ENCODE peak calls at places on chromosomes 5 and 9, in ten cellular contexts. One of them, this sample, is unnamed.

GRCh38 chr9:85040141-85040540 is 370.6 kb downstream of the NTRK2 start:
- DNase-seq in GM12865: no peak
- DNase-seq in fibroblast of lung: no peak
- DNase-seq in GM06990: no peak
- DNase-seq in Peyer's patch: no peak
- DNase-seq in ovary: no peak
- DNase-seq in AG10803: no peak
- DNase-seq in Panc1: no peak
- DNase-seq in fibroblast of the aortic adventitia: no peak
- DNase-seq in fibroblast of pulmonary artery: no peak
- DNase-seq in this sample: no peak

GRCh38 chr9:115649991-115650472 is 503.6 kb upstream of the PAPPA start:
- DNase-seq in GM12865: no peak
- DNase-seq in fibroblast of lung: peak; percentile 99
- DNase-seq in GM06990: no peak
- DNase-seq in Peyer's patch: no peak
- DNase-seq in ovary: no peak
- DNase-seq in AG10803: peak; percentile 91
- DNase-seq in Panc1: no peak
- DNase-seq in fibroblast of the aortic adventitia: peak; percentile 97
- DNase-seq in fibroblast of pulmonary artery: peak; percentile 99
- DNase-seq in this sample: peak; percentile 96

GRCh38 chr9:134698587-134699342 is 57.2 kb downstream of the COL5A1 start:
- DNase-seq in GM12865: peak; percentile 61
- DNase-seq in fibroblast of lung: peak; percentile 41
- DNase-seq in GM06990: peak; percentile 37
- DNase-seq in Peyer's patch: peak; percentile 71
- DNase-seq in ovary: peak; percentile 84
- DNase-seq in AG10803: peak; percentile 39
- DNase-seq in Panc1: peak; percentile 28
- DNase-seq in fibroblast of the aortic adventitia: peak; percentile 47
- DNase-seq in fibroblast of pulmonary artery: peak; percentile 55
- DNase-seq in this sample: peak; percentile 45

GRCh38 chr5:30605693-30606268 is 587.7 kb upstream of the CDH6 start:
- DNase-seq in GM12865: no peak
- DNase-seq in fibroblast of lung: no peak
- DNase-seq in GM06990: no peak
- DNase-seq in Peyer's patch: no peak
- DNase-seq in ovary: no peak
- DNase-seq in AG10803: no peak
- DNase-seq in Panc1: no peak
- DNase-seq in fibroblast of the aortic adventitia: no peak
- DNase-seq in fibroblast of pulmonary artery: no peak
- DNase-seq in this sample: no peak

GRCh38 chr5:168042284-168043080 is 249.0 kb upstream of the WWC1 start:
- DNase-seq in GM12865: no peak
- DNase-seq in fibroblast of lung: no peak
- DNase-seq in GM06990: no peak
- DNase-seq in Peyer's patch: no peak
- DNase-seq in ovary: no peak
- DNase-seq in AG10803: no peak
- DNase-seq in Panc1: no peak
- DNase-seq in fibroblast of the aortic adventitia: no peak
- DNase-seq in fibroblast of pulmonary artery: no peak
- DNase-seq in this sample: no peak

GRCh38 chr9:14303526-14303925 is 10.4 kb downstream of the NFIB start:
- DNase-seq in GM12865: no peak
- DNase-seq in fibroblast of lung: no peak
- DNase-seq in GM06990: no peak
- DNase-seq in Peyer's patch: no peak
- DNase-seq in ovary: no peak
- DNase-seq in AG10803: no peak
- DNase-seq in Panc1: no peak
- DNase-seq in fibroblast of the aortic adventitia: no peak
- DNase-seq in fibroblast of pulmonary artery: no peak
- DNase-seq in this sample: no peak

GRCh38 chr9:137143459-137143858 is 4.5 kb downstream of the GRIN1 start:
- DNase-seq in GM12865: no peak
- DNase-seq in fibroblast of lung: no peak
- DNase-seq in GM06990: peak; percentile 6
- DNase-seq in Peyer's patch: no peak
- DNase-seq in ovary: no peak
- DNase-seq in AG10803: no peak
- DNase-seq in Panc1: no peak
- DNase-seq in fibroblast of the aortic adventitia: no peak
- DNase-seq in fibroblast of pulmonary artery: no peak
- DNase-seq in this sample: no peak

GRCh38 chr9:132795511-132796303 is 82.4 kb downstream of the AK8 start:
- DNase-seq in GM12865: no peak
- DNase-seq in fibroblast of lung: no peak
- DNase-seq in GM06990: no peak
- DNase-seq in Peyer's patch: no peak
- DNase-seq in ovary: no peak
- DNase-seq in AG10803: no peak
- DNase-seq in Panc1: no peak
- DNase-seq in fibroblast of the aortic adventitia: no peak
- DNase-seq in fibroblast of pulmonary artery: no peak
- DNase-seq in this sample: no peak

GRCh38 chr9:98899399-98900056 is 44.2 kb upstream of the COL15A1 start:
- DNase-seq in GM12865: peak; percentile 18
- DNase-seq in fibroblast of lung: peak; percentile 86
- DNase-seq in GM06990: no peak
- DNase-seq in Peyer's patch: no peak
- DNase-seq in ovary: no peak
- DNase-seq in AG10803: peak; percentile 92
- DNase-seq in Panc1: no peak
- DNase-seq in fibroblast of the aortic adventitia: peak; percentile 82
- DNase-seq in fibroblast of pulmonary artery: peak; percentile 83
- DNase-seq in this sample: peak; percentile 79

GRCh38 chr5:58849995-58850667 is 267.3 kb downstream of the RAB3C start:
- DNase-seq in GM12865: peak; percentile 21
- DNase-seq in fibroblast of lung: peak; percentile 57
- DNase-seq in GM06990: no peak
- DNase-seq in Peyer's patch: no peak
- DNase-seq in ovary: no peak
- DNase-seq in AG10803: peak; percentile 12
- DNase-seq in Panc1: peak; percentile 10
- DNase-seq in fibroblast of the aortic adventitia: peak; percentile 47
- DNase-seq in fibroblast of pulmonary artery: peak; percentile 64
- DNase-seq in this sample: peak; percentile 28

GRCh38 chr9:38277601-38278200 is 114.8 kb upstream of the ALDH1B1 start:
- DNase-seq in GM12865: no peak
- DNase-seq in fibroblast of lung: no peak
- DNase-seq in GM06990: no peak
- DNase-seq in Peyer's patch: no peak
- DNase-seq in ovary: no peak
- DNase-seq in AG10803: no peak
- DNase-seq in Panc1: no peak
- DNase-seq in fibroblast of the aortic adventitia: no peak
- DNase-seq in fibroblast of pulmonary artery: no peak
- DNase-seq in this sample: no peak

GRCh38 chr5:135072357-135073247 is 38.6 kb upstream of the PITX1 start:
- DNase-seq in GM12865: no peak
- DNase-seq in fibroblast of lung: no peak
- DNase-seq in GM06990: no peak
- DNase-seq in Peyer's patch: peak; percentile 29
- DNase-seq in ovary: no peak
- DNase-seq in AG10803: no peak
- DNase-seq in Panc1: no peak
- DNase-seq in fibroblast of the aortic adventitia: no peak
- DNase-seq in fibroblast of pulmonary artery: no peak
- DNase-seq in this sample: no peak

GRCh38 chr9:96884443-96884842 is 30.1 kb upstream of the ZNF782 start:
- DNase-seq in GM12865: no peak
- DNase-seq in fibroblast of lung: peak; percentile 44
- DNase-seq in GM06990: no peak
- DNase-seq in Peyer's patch: no peak
- DNase-seq in ovary: no peak
- DNase-seq in AG10803: peak; percentile 61
- DNase-seq in Panc1: peak; percentile 45
- DNase-seq in fibroblast of the aortic adventitia: peak; percentile 32
- DNase-seq in fibroblast of pulmonary artery: peak; percentile 35
- DNase-seq in this sample: peak; percentile 51

GRCh38 chr5:57277085-57277484 is 103.2 kb downstream of the GPBP1 start:
- DNase-seq in GM12865: peak; percentile 21
- DNase-seq in fibroblast of lung: peak; percentile 60
- DNase-seq in GM06990: no peak
- DNase-seq in Peyer's patch: no peak
- DNase-seq in ovary: no peak
- DNase-seq in AG10803: peak; percentile 23
- DNase-seq in Panc1: no peak
- DNase-seq in fibroblast of the aortic adventitia: peak; percentile 69
- DNase-seq in fibroblast of pulmonary artery: peak; percentile 68
- DNase-seq in this sample: peak; percentile 36

GRCh38 chr5:127440831-127441230 is 76.6 kb upstream of the PRRC1 start:
- DNase-seq in GM12865: no peak
- DNase-seq in fibroblast of lung: no peak
- DNase-seq in GM06990: no peak
- DNase-seq in Peyer's patch: no peak
- DNase-seq in ovary: no peak
- DNase-seq in AG10803: no peak
- DNase-seq in Panc1: no peak
- DNase-seq in fibroblast of the aortic adventitia: no peak
- DNase-seq in fibroblast of pulmonary artery: no peak
- DNase-seq in this sample: peak; percentile 55

GRCh38 chr9:98972641-98973545 is 29.2 kb downstream of the COL15A1 start:
- DNase-seq in GM12865: no peak
- DNase-seq in fibroblast of lung: no peak
- DNase-seq in GM06990: no peak
- DNase-seq in Peyer's patch: no peak
- DNase-seq in ovary: peak; percentile 11
- DNase-seq in AG10803: no peak
- DNase-seq in Panc1: no peak
- DNase-seq in fibroblast of the aortic adventitia: no peak
- DNase-seq in fibroblast of pulmonary artery: no peak
- DNase-seq in this sample: no peak

GRCh38 chr9:102499468-102499867 is 495.7 kb upstream of the CYLC2 start:
- DNase-seq in GM12865: peak; percentile 76
- DNase-seq in fibroblast of lung: no peak
- DNase-seq in GM06990: no peak
- DNase-seq in Peyer's patch: no peak
- DNase-seq in ovary: no peak
- DNase-seq in AG10803: no peak
- DNase-seq in Panc1: no peak
- DNase-seq in fibroblast of the aortic adventitia: no peak
- DNase-seq in fibroblast of pulmonary artery: peak; percentile 21
- DNase-seq in this sample: no peak

GRCh38 chr9:88179080-88179521 is 40.8 kb upstream of the SPATA31C2 start:
- DNase-seq in GM12865: no peak
- DNase-seq in fibroblast of lung: no peak
- DNase-seq in GM06990: no peak
- DNase-seq in Peyer's patch: peak; percentile 53
- DNase-seq in ovary: no peak
- DNase-seq in AG10803: no peak
- DNase-seq in Panc1: no peak
- DNase-seq in fibroblast of the aortic adventitia: no peak
- DNase-seq in fibroblast of pulmonary artery: no peak
- DNase-seq in this sample: no peak

GRCh38 chr9:95506692-95507455 is 9.9 kb downstream of the PTCH1 start:
- DNase-seq in GM12865: peak; percentile 50
- DNase-seq in fibroblast of lung: peak; percentile 61
- DNase-seq in GM06990: peak; percentile 37
- DNase-seq in Peyer's patch: peak; percentile 71
- DNase-seq in ovary: peak; percentile 74
- DNase-seq in AG10803: peak; percentile 68
- DNase-seq in Panc1: no peak
- DNase-seq in fibroblast of the aortic adventitia: no peak
- DNase-seq in fibroblast of pulmonary artery: peak; percentile 76
- DNase-seq in this sample: peak; percentile 73
- TF ChIP-seq CTCF in GM12865: no peak
- TF ChIP-seq CTCF in fibroblast of lung: no peak
- TF ChIP-seq CTCF in GM06990: no peak
- TF ChIP-seq CTCF in Peyer's patch: no peak
- TF ChIP-seq CTCF in ovary: no peak
- TF ChIP-seq CTCF in AG10803: no peak
- TF ChIP-seq CTCF in Panc1: no peak
- TF ChIP-seq CTCF in fibroblast of the aortic adventitia: no peak
- TF ChIP-seq CTCF in fibroblast of pulmonary artery: no peak
- TF ChIP-seq CTCF in this sample: no peak

GRCh38 chr5:138573223-138573622 is 2.0 kb downstream of the HSPA9 start:
- DNase-seq in GM12865: no peak
- DNase-seq in fibroblast of lung: no peak
- DNase-seq in GM06990: no peak
- DNase-seq in Peyer's patch: no peak
- DNase-seq in ovary: no peak
- DNase-seq in AG10803: no peak
- DNase-seq in Panc1: no peak
- DNase-seq in fibroblast of the aortic adventitia: no peak
- DNase-seq in fibroblast of pulmonary artery: no peak
- DNase-seq in this sample: no peak
- H3K4me3 ChIP-seq in GM12865: no peak overlapping the region
- H3K4me3 ChIP-seq in fibroblast of lung: no peak overlapping the region
- H3K4me3 ChIP-seq in GM06990: no peak overlapping the region
- H3K4me3 ChIP-seq in Peyer's patch: no peak overlapping the region
- H3K4me3 ChIP-seq in ovary: no peak overlapping the region
- H3K4me3 ChIP-seq in AG10803: no peak overlapping the region
- H3K4me3 ChIP-seq in Panc1: peak overlapping the region; percentile 93
- H3K4me3 ChIP-seq in fibroblast of the aortic adventitia: no peak overlapping the region
- H3K4me3 ChIP-seq in fibroblast of pulmonary artery: no peak overlapping the region
- H3K4me3 ChIP-seq in this sample: no peak overlapping the region

DNA sequence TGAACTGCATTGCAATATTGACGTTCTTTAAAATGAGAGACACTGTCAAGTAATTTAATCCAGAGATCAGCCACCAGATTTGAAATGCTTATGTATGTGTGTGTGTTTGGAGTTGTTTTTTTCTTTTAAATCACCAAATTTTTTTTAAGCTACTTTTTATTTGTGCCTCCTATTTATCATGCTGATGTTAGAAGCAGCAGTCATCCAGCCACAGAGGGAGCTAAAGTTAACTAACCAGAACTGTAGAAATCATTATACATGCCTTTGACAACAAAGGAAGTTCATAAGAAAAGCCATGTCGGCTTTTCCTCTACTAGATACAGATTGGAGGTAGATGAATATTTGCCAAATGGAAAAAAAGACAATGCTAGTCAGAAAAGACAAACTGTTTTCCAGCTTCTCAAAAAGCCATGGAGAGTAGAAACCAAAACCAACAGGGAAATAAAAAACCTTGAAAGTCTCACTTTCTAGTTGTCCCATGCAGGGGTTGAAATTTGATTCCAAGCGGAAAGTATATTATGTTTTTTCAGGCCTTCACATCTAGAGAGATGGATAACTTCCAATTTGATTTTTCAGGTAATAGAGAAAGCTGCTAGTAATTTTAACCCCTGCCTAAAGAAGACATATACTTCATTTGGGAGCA is 4.5 kb downstream of the PURA start:
- DNase-seq in GM12865: no peak
- DNase-seq in fibroblast of lung: no peak
- DNase-seq in GM06990: no peak
- DNase-seq in Peyer's patch: no peak
- DNase-seq in ovary: no peak
- DNase-seq in AG10803: peak; percentile 18
- DNase-seq in Panc1: no peak
- DNase-seq in fibroblast of the aortic adventitia: no peak
- DNase-seq in fibroblast of pulmonary artery: no peak
- DNase-seq in this sample: no peak
- TF ChIP-seq CTCF in GM12865: no peak
- TF ChIP-seq CTCF in fibroblast of lung: no peak
- TF ChIP-seq CTCF in GM06990: peak; percentile 7
- TF ChIP-seq CTCF in Peyer's patch: no peak
- TF ChIP-seq CTCF in ovary: no peak
- TF ChIP-seq CTCF in AG10803: peak; percentile 14
- TF ChIP-seq CTCF in Panc1: peak; percentile 34
- TF ChIP-seq CTCF in fibroblast of the aortic adventitia: peak; percentile 9
- TF ChIP-seq CTCF in fibroblast of pulmonary artery: no peak
- TF ChIP-seq CTCF in this sample: peak; percentile 9

GRCh38 chr5:39494534-39494933 is 69.8 kb upstream of the DAB2 start:
- DNase-seq in GM12865: no peak
- DNase-seq in fibroblast of lung: no peak
- DNase-seq in GM06990: no peak
- DNase-seq in Peyer's patch: no peak
- DNase-seq in ovary: no peak
- DNase-seq in AG10803: no peak
- DNase-seq in Panc1: no peak
- DNase-seq in fibroblast of the aortic adventitia: no peak
- DNase-seq in fibroblast of pulmonary artery: no peak
- DNase-seq in this sample: no peak
- H3K4me3 ChIP-seq in GM12865: no peak overlapping the region
- H3K4me3 ChIP-seq in fibroblast of lung: no peak overlapping the region
- H3K4me3 ChIP-seq in GM06990: no peak overlapping the region
- H3K4me3 ChIP-seq in Peyer's patch: no peak overlapping the region
- H3K4me3 ChIP-seq in ovary: no peak overlapping the region
- H3K4me3 ChIP-seq in AG10803: no peak overlapping the region
- H3K4me3 ChIP-seq in Panc1: no peak overlapping the region
- H3K4me3 ChIP-seq in fibroblast of the aortic adventitia: no peak overlapping the region
- H3K4me3 ChIP-seq in fibroblast of pulmonary artery: no peak overlapping the region
- H3K4me3 ChIP-seq in this sample: no peak overlapping the region

This sample was measured in astrocyte of the spinal cord.